ENCODE peak calls at places on chromosomes 4 and X, in six cellular contexts. One of them, this sample, is unnamed.

GRCh38 chr4:1506956-1507721 is 100.9 kb upstream of the NKX1-1 start:
- DNase-seq in SK-N-SH: peak; percentile 4
- DNase-seq in A549: no peak
- DNase-seq in heart right ventricle: no peak
- DNase-seq in SJCRH30: peak; percentile 2
- DNase-seq in left lung: peak; percentile 28
- DNase-seq in this sample: no peak

GRCh38 chrX:120251471-120252011 is 929 bp downstream of the ZBTB33 start:
- DNase-seq in SK-N-SH: peak; percentile 40
- DNase-seq in A549: peak; percentile 31
- DNase-seq in heart right ventricle: peak; percentile 17
- DNase-seq in SJCRH30: peak; percentile 47
- DNase-seq in left lung: peak; percentile 33
- DNase-seq in this sample: no peak

GRCh38 chrX:119784747-119785446 is 6.5 kb downstream of the RPL39 start:
- DNase-seq in SK-N-SH: peak; percentile 47
- DNase-seq in A549: peak; percentile 26
- DNase-seq in heart right ventricle: peak; percentile 21
- DNase-seq in SJCRH30: peak; percentile 45
- DNase-seq in left lung: no peak
- DNase-seq in this sample: no peak

GRCh38 chr4:153748378-153748777 is 11.4 kb downstream of the RNF175 start:
- DNase-seq in SK-N-SH: peak; percentile 48
- DNase-seq in A549: peak; percentile 5
- DNase-seq in heart right ventricle: no peak
- DNase-seq in SJCRH30: no peak
- DNase-seq in left lung: peak; percentile 62
- DNase-seq in this sample: no peak

GRCh38 chr4:76883147-76883546 is 14.8 kb downstream of the SOWAHB start:
- DNase-seq in SK-N-SH: no peak
- DNase-seq in A549: no peak
- DNase-seq in heart right ventricle: no peak
- DNase-seq in SJCRH30: no peak
- DNase-seq in left lung: no peak
- DNase-seq in this sample: no peak

GRCh38 chrX:48833531-48834138 is 1.8 kb downstream of the PCSK1N start:
- DNase-seq in SK-N-SH: peak; percentile 65
- DNase-seq in A549: peak; percentile 35
- DNase-seq in heart right ventricle: no peak
- DNase-seq in SJCRH30: no peak
- DNase-seq in left lung: no peak
- DNase-seq in this sample: no peak

GRCh38 chr4:1658146-1658545 is 26.0 kb downstream of the FAM53A start:
- DNase-seq in SK-N-SH: no peak
- DNase-seq in A549: no peak
- DNase-seq in heart right ventricle: no peak
- DNase-seq in SJCRH30: no peak
- DNase-seq in left lung: no peak
- DNase-seq in this sample: no peak

GRCh38 chrX:103309860-103310591 is 764 bp downstream of the BEX2 start:
- DNase-seq in SK-N-SH: peak; percentile 56
- DNase-seq in A549: no peak
- DNase-seq in heart right ventricle: no peak
- DNase-seq in SJCRH30: no peak
- DNase-seq in left lung: no peak
- DNase-seq in this sample: no peak

GRCh38 chr4:76305033-76305687 is 1.4 kb upstream of the STBD1 start:
- DNase-seq in SK-N-SH: no peak
- DNase-seq in A549: no peak
- DNase-seq in heart right ventricle: no peak
- DNase-seq in SJCRH30: no peak
- DNase-seq in left lung: no peak
- DNase-seq in this sample: no peak

GRCh38 chr4:128528793-128529553 is 241.4 kb upstream of the PGRMC2 start:
- DNase-seq in SK-N-SH: no peak
- DNase-seq in A549: peak; percentile 78
- DNase-seq in heart right ventricle: no peak
- DNase-seq in SJCRH30: peak; percentile 48
- DNase-seq in left lung: no peak
- DNase-seq in this sample: no peak

GRCh38 chr4:24174622-24175021 is 284.8 kb upstream of the PPARGC1A start:
- DNase-seq in SK-N-SH: no peak
- DNase-seq in A549: no peak
- DNase-seq in heart right ventricle: no peak
- DNase-seq in SJCRH30: peak; percentile 9
- DNase-seq in left lung: no peak
- DNase-seq in this sample: no peak

GRCh38 chrX:17592117-17592516 is 145.2 kb upstream of the SCML1 start:
- DNase-seq in SK-N-SH: no peak
- DNase-seq in A549: no peak
- DNase-seq in heart right ventricle: no peak
- DNase-seq in SJCRH30: no peak
- DNase-seq in left lung: no peak
- DNase-seq in this sample: no peak

GRCh38 chr4:85391568-85392410 is 83.2 kb upstream of the ARHGAP24 start:
- DNase-seq in SK-N-SH: no peak
- DNase-seq in A549: no peak
- DNase-seq in heart right ventricle: no peak
- DNase-seq in SJCRH30: no peak
- DNase-seq in left lung: no peak
- DNase-seq in this sample: no peak

GRCh38 chr4:121375262-121375661 is 5.6 kb downstream of the QRFPR start:
- DNase-seq in SK-N-SH: no peak
- DNase-seq in A549: no peak
- DNase-seq in heart right ventricle: no peak
- DNase-seq in SJCRH30: no peak
- DNase-seq in left lung: no peak
- DNase-seq in this sample: no peak

GRCh38 chr4:149836546-149836945 is 20.9 kb upstream of the IQCM start:
- DNase-seq in SK-N-SH: no peak
- DNase-seq in A549: no peak
- DNase-seq in heart right ventricle: no peak
- DNase-seq in SJCRH30: no peak
- DNase-seq in left lung: no peak
- DNase-seq in this sample: no peak

GRCh38 chrX:8783100-8784098 is 17.8 kb downstream of the FAM9A start:
- DNase-seq in SK-N-SH: peak; percentile 41
- DNase-seq in A549: peak; percentile 11
- DNase-seq in heart right ventricle: no peak
- DNase-seq in SJCRH30: no peak
- DNase-seq in left lung: no peak
- DNase-seq in this sample: no peak

GRCh38 chr4:24229976-24230375 is 340.1 kb upstream of the PPARGC1A start:
- DNase-seq in SK-N-SH: no peak
- DNase-seq in A549: no peak
- DNase-seq in heart right ventricle: no peak
- DNase-seq in SJCRH30: no peak
- DNase-seq in left lung: no peak
- DNase-seq in this sample: no peak

GRCh38 chr4:95161781-95162469 is 386.8 kb downstream of the UNC5C start:
- DNase-seq in SK-N-SH: no peak
- DNase-seq in A549: no peak
- DNase-seq in heart right ventricle: no peak
- DNase-seq in SJCRH30: no peak
- DNase-seq in left lung: no peak
- DNase-seq in this sample: no peak

GRCh38 chr4:78721739-78722138 is 54.4 kb upstream of the BMP2K start:
- DNase-seq in SK-N-SH: no peak
- DNase-seq in A549: no peak
- DNase-seq in heart right ventricle: no peak
- DNase-seq in SJCRH30: no peak
- DNase-seq in left lung: no peak
- DNase-seq in this sample: no peak

GRCh38 chr4:37780444-37781133 is 45.9 kb upstream of the PGM2 start:
- DNase-seq in SK-N-SH: no peak
- DNase-seq in A549: no peak
- DNase-seq in heart right ventricle: no peak
- DNase-seq in SJCRH30: no peak
- DNase-seq in left lung: no peak
- DNase-seq in this sample: no peak

GRCh38 chr4:142238589-142238988 is 602.2 kb downstream of the IL15 start:
- DNase-seq in SK-N-SH: no peak
- DNase-seq in A549: no peak
- DNase-seq in heart right ventricle: no peak
- DNase-seq in SJCRH30: no peak
- DNase-seq in left lung: no peak
- DNase-seq in this sample: no peak

GRCh38 chr4:137768196-137768595 is 235.9 kb upstream of the PCDH18 start:
- DNase-seq in SK-N-SH: no peak
- DNase-seq in A549: no peak
- DNase-seq in heart right ventricle: no peak
- DNase-seq in SJCRH30: no peak
- DNase-seq in left lung: no peak
- DNase-seq in this sample: no peak

GRCh38 chr4:170497105-170497504 is 407.3 kb upstream of the AADAT start:
- DNase-seq in SK-N-SH: peak; percentile 3
- DNase-seq in A549: no peak
- DNase-seq in heart right ventricle: no peak
- DNase-seq in SJCRH30: no peak
- DNase-seq in left lung: no peak
- DNase-seq in this sample: no peak

GRCh38 chrX:12042615-12043014 is 95.7 kb upstream of the FRMPD4 start:
- DNase-seq in SK-N-SH: no peak
- DNase-seq in A549: no peak
- DNase-seq in heart right ventricle: no peak
- DNase-seq in SJCRH30: no peak
- DNase-seq in left lung: no peak
- DNase-seq in this sample: no peak

GRCh38 chr4:1754336-1754735 is 33.0 kb downstream of the TACC3 start:
- DNase-seq in SK-N-SH: no peak
- DNase-seq in A549: no peak
- DNase-seq in heart right ventricle: no peak
- DNase-seq in SJCRH30: peak; percentile 89
- DNase-seq in left lung: no peak
- DNase-seq in this sample: no peak

GRCh38 chrX:13078739-13079444 is 34.5 kb upstream of the FAM9C start:
- DNase-seq in SK-N-SH: no peak
- DNase-seq in A549: no peak
- DNase-seq in heart right ventricle: peak; percentile 17
- DNase-seq in SJCRH30: peak; percentile 90
- DNase-seq in left lung: no peak
- DNase-seq in this sample: no peak

GRCh38 chr4:64584981-64585557 is 175.8 kb upstream of the TECRL start:
- DNase-seq in SK-N-SH: peak; percentile 10
- DNase-seq in A549: no peak
- DNase-seq in heart right ventricle: no peak
- DNase-seq in SJCRH30: peak; percentile 59
- DNase-seq in left lung: no peak
- DNase-seq in this sample: peak; percentile 45

GRCh38 chrX:108464604-108465003 is 25.0 kb downstream of the COL4A5 start:
- DNase-seq in SK-N-SH: no peak
- DNase-seq in A549: no peak
- DNase-seq in heart right ventricle: no peak
- DNase-seq in SJCRH30: peak; percentile 10
- DNase-seq in left lung: no peak
- DNase-seq in this sample: no peak

GRCh38 chr4:38396845-38397547 is 267.0 kb upstream of the KLF3 start:
- DNase-seq in SK-N-SH: no peak
- DNase-seq in A549: no peak
- DNase-seq in heart right ventricle: no peak
- DNase-seq in SJCRH30: no peak
- DNase-seq in left lung: no peak
- DNase-seq in this sample: no peak

GRCh38 chr4:137300776-137301175 is 231.5 kb downstream of the PCDH18 start:
- DNase-seq in SK-N-SH: no peak
- DNase-seq in A549: no peak
- DNase-seq in heart right ventricle: no peak
- DNase-seq in SJCRH30: no peak
- DNase-seq in left lung: no peak
- DNase-seq in this sample: no peak

DNA sequence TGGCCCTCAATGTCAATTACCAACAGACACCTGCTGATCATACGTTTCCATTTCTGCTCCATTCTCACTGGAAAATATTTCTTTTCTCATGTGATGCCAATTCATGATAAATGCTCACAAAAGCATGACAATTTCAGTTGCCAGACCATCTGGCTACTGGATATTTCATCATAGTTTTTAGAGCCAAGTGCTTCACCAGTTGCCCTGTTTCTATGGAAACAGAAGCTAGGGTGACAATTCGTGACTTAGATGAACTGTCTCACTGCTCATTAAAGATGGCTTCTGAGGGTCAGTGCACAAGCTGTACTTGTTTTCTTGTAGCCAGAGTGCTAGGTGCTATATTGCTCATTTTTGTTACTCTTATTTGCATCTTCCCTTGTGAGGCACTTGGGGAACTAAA is 184.9 kb downstream of the COMMD8 start:
- DNase-seq in SK-N-SH: no peak
- DNase-seq in A549: no peak
- DNase-seq in heart right ventricle: no peak
- DNase-seq in SJCRH30: no peak
- DNase-seq in left lung: no peak
- DNase-seq in this sample: no peak
- H3K27ac ChIP-seq in SK-N-SH: no peak overlapping the region
- H3K27ac ChIP-seq in A549: no peak overlapping the region
- H3K27ac ChIP-seq in heart right ventricle: no peak overlapping the region
- H3K27ac ChIP-seq in SJCRH30: no peak overlapping the region
- H3K27ac ChIP-seq in left lung: no peak overlapping the region
- H3K27ac ChIP-seq in this sample: no peak overlapping the region

GRCh38 chr4:26507286-26507685 is 17.0 kb upstream of the CCKAR start:
- DNase-seq in SK-N-SH: no peak
- DNase-seq in A549: no peak
- DNase-seq in heart right ventricle: no peak
- DNase-seq in SJCRH30: no peak
- DNase-seq in left lung: no peak
- DNase-seq in this sample: no peak

GRCh38 chr4:26510334-26510705 is 20.0 kb upstream of the CCKAR start:
- DNase-seq in SK-N-SH: no peak
- DNase-seq in A549: no peak
- DNase-seq in heart right ventricle: no peak
- DNase-seq in SJCRH30: no peak
- DNase-seq in left lung: no peak
- DNase-seq in this sample: no peak

GRCh38 chr4:26503844-26504243 is 13.6 kb upstream of the CCKAR start:
- DNase-seq in SK-N-SH: no peak
- DNase-seq in A549: no peak
- DNase-seq in heart right ventricle: no peak
- DNase-seq in SJCRH30: no peak
- DNase-seq in left lung: no peak
- DNase-seq in this sample: no peak

GRCh38 chr4:26509681-26510333 is 19.5 kb upstream of the CCKAR start:
- DNase-seq in SK-N-SH: no peak
- DNase-seq in A549: no peak
- DNase-seq in heart right ventricle: no peak
- DNase-seq in SJCRH30: no peak
- DNase-seq in left lung: no peak
- DNase-seq in this sample: no peak
- H3K27ac ChIP-seq in SK-N-SH: no peak overlapping the region
- H3K27ac ChIP-seq in A549: no peak overlapping the region
- H3K27ac ChIP-seq in heart right ventricle: no peak overlapping the region
- H3K27ac ChIP-seq in SJCRH30: no peak overlapping the region
- H3K27ac ChIP-seq in left lung: no peak overlapping the region
- H3K27ac ChIP-seq in this sample: no peak overlapping the region

GRCh38 chr4:98624642-98625041 is 33.8 kb downstream of the TSPAN5 start:
- DNase-seq in SK-N-SH: no peak
- DNase-seq in A549: no peak
- DNase-seq in heart right ventricle: no peak
- DNase-seq in SJCRH30: no peak
- DNase-seq in left lung: no peak
- DNase-seq in this sample: no peak
- H3K27ac ChIP-seq in SK-N-SH: peak overlapping the region; percentile 89
- H3K27ac ChIP-seq in A549: no peak overlapping the region
- H3K27ac ChIP-seq in heart right ventricle: no peak overlapping the region
- H3K27ac ChIP-seq in SJCRH30: no peak overlapping the region
- H3K27ac ChIP-seq in left lung: no peak overlapping the region
- H3K27ac ChIP-seq in this sample: no peak overlapping the region

GRCh38 chrX:94961730-94962129 is 1287.7 kb downstream of the FAM133A start:
- DNase-seq in SK-N-SH: peak; percentile 2
- DNase-seq in A549: no peak
- DNase-seq in heart right ventricle: no peak
- DNase-seq in SJCRH30: no peak
- DNase-seq in left lung: no peak
- DNase-seq in this sample: peak; percentile 72
- H3K27ac ChIP-seq in SK-N-SH: no peak overlapping the region
- H3K27ac ChIP-seq in A549: no peak overlapping the region
- H3K27ac ChIP-seq in heart right ventricle: no peak overlapping the region
- H3K27ac ChIP-seq in SJCRH30: no peak overlapping the region
- H3K27ac ChIP-seq in left lung: no peak overlapping the region
- H3K27ac ChIP-seq in this sample: peak overlapping the region; percentile 27